ENCODE peak calls at places on chromosomes 11 and 22, in six cellular contexts. W, L, H, J, P and M are unnamed samples.

GRCh38 chr22:41636467-41636866 is 15.4 kb downstream of the XRCC6 start:
- DNase-seq in W (no peak), L (peak), H (no peak), J (no peak), P (no peak), M (no peak)

GRCh38 chr11:119722281-119722794 is 6.7 kb downstream of the NECTIN1 start:
- DNase-seq in W (no peak), L (peak), H (no peak), J (no peak), P (no peak), M (no peak)

GRCh38 chr11:118401151-118401879 is at the start of gene ATP5MG:
- DNase-seq in W (peak), L (peak), H (peak), J (peak), P (peak), M (peak)

GRCh38 chr11:74677131-74677530 is 54.1 kb downstream of the CHRDL2 start:
- DNase-seq in W (no peak), L (no peak), H (no peak), J (no peak), P (no peak), M (no peak)

GRCh38 chr11:6194065-6194581 is 4.9 kb upstream of the OR52W1 start:
- DNase-seq in W (no peak), L (no peak), H (peak), J (no peak), P (no peak), M (no peak)

GRCh38 chr11:70586261-70587094 is 188.1 kb downstream of the CTTN start:
- DNase-seq in W (no peak), L (no peak), H (no peak), J (no peak), P (no peak), M (no peak)

GRCh38 chr22:46068908-46069481 is 81.3 kb upstream of the PPARA start:
- DNase-seq in W (no peak), L (no peak), H (no peak), J (no peak), P (no peak), M (no peak)

GRCh38 chr22:34620832-34621231 is 445.1 kb upstream of the ISX start:
- DNase-seq in W (no peak), L (no peak), H (no peak), J (no peak), P (no peak), M (no peak)

GRCh38 chr11:945986-946385 is 20.3 kb downstream of the AP2A2 start:
- DNase-seq in W (no peak), L (peak), H (no peak), J (no peak), P (no peak), M (no peak)

GRCh38 chr22:39316440-39317083 is 2.9 kb downstream of the RPL3 start:
- DNase-seq in W (peak), L (peak), H (no peak), J (peak), P (no peak), M (peak)

GRCh38 chr11:1100417-1101245 is 26.0 kb downstream of the MUC2 start:
- DNase-seq in W (no peak), L (no peak), H (no peak), J (no peak), P (no peak), M (no peak)

GRCh38 chr11:76972051-76972450 is 62.1 kb upstream of the B3GNT6 start:
- DNase-seq in W (no peak), L (no peak), H (no peak), J (no peak), P (no peak), M (no peak)

GRCh38 chr22:46027219-46028068 is 50.5 kb upstream of the WNT7B start:
- DNase-seq in W (no peak), L (no peak), H (no peak), J (peak), P (no peak), M (no peak)

GRCh38 chr11:69840371-69841169 is 21.4 kb upstream of the FGF3 start:
- DNase-seq in W (no peak), L (no peak), H (no peak), J (no peak), P (no peak), M (no peak)